ENCODE peak calls at places on chromosomes 5 and 9, in ten cellular contexts. One of them, this sample, is unnamed.

GRCh38 chr9:15220658-15221310 is 86.2 kb downstream of the TTC39B start:
- DNase-seq in NCI-H748 treated with DMSO at 0.1 percent for 48 hours: no peak
- DNase-seq in BJ: peak; percentile 44
- DNase-seq in uterus: no peak
- DNase-seq in H7: no peak
- DNase-seq in NCI-H187 treated with DMSO at 0.1 percent for 48 hours: no peak
- DNase-seq in stimulated activated CD4-positive, alpha-beta T cell treated with anti-CD3 and anti-CD28 coated beads, Interleukin-1b, Interleukin-23, amount 100 ng/mL, for 24 hours: no peak
- DNase-seq in GM13976: no peak
- DNase-seq in T-helper 2 cell: no peak
- DNase-seq in tibial nerve: no peak
- DNase-seq in this sample: no peak

GRCh38 chr5:79703381-79703645 is 13.7 kb downstream of the CMYA5 start:
- DNase-seq in NCI-H748 treated with DMSO at 0.1 percent for 48 hours: no peak
- DNase-seq in BJ: no peak
- DNase-seq in uterus: no peak
- DNase-seq in H7: no peak
- DNase-seq in NCI-H187 treated with DMSO at 0.1 percent for 48 hours: no peak
- DNase-seq in stimulated activated CD4-positive, alpha-beta T cell treated with anti-CD3 and anti-CD28 coated beads, Interleukin-1b, Interleukin-23, amount 100 ng/mL, for 24 hours: no peak
- DNase-seq in GM13976: no peak
- DNase-seq in T-helper 2 cell: no peak
- DNase-seq in tibial nerve: no peak
- DNase-seq in this sample: no peak

GRCh38 chr9:121686930-121687541 is 35.6 kb downstream of the DAB2IP start:
- DNase-seq in NCI-H748 treated with DMSO at 0.1 percent for 48 hours: peak; percentile 26
- DNase-seq in BJ: no peak
- DNase-seq in uterus: peak; percentile 83
- DNase-seq in H7: peak; percentile 91
- DNase-seq in NCI-H187 treated with DMSO at 0.1 percent for 48 hours: no peak
- DNase-seq in stimulated activated CD4-positive, alpha-beta T cell treated with anti-CD3 and anti-CD28 coated beads, Interleukin-1b, Interleukin-23, amount 100 ng/mL, for 24 hours: peak; percentile 35
- DNase-seq in GM13976: peak; percentile 88
- DNase-seq in T-helper 2 cell: peak; percentile 50
- DNase-seq in tibial nerve: peak; percentile 89
- DNase-seq in this sample: peak; percentile 83

GRCh38 chr9:94096819-94097577 is 12.7 kb downstream of the PTPDC1 start:
- DNase-seq in NCI-H748 treated with DMSO at 0.1 percent for 48 hours: no peak
- DNase-seq in BJ: no peak
- DNase-seq in uterus: no peak
- DNase-seq in H7: no peak
- DNase-seq in NCI-H187 treated with DMSO at 0.1 percent for 48 hours: no peak
- DNase-seq in stimulated activated CD4-positive, alpha-beta T cell treated with anti-CD3 and anti-CD28 coated beads, Interleukin-1b, Interleukin-23, amount 100 ng/mL, for 24 hours: no peak
- DNase-seq in GM13976: no peak
- DNase-seq in T-helper 2 cell: no peak
- DNase-seq in tibial nerve: no peak
- DNase-seq in this sample: no peak

GRCh38 chr9:136277746-136278145 is 26.1 kb downstream of the CCDC187 start:
- DNase-seq in NCI-H748 treated with DMSO at 0.1 percent for 48 hours: no peak
- DNase-seq in BJ: no peak
- DNase-seq in uterus: no peak
- DNase-seq in H7: no peak
- DNase-seq in NCI-H187 treated with DMSO at 0.1 percent for 48 hours: no peak
- DNase-seq in stimulated activated CD4-positive, alpha-beta T cell treated with anti-CD3 and anti-CD28 coated beads, Interleukin-1b, Interleukin-23, amount 100 ng/mL, for 24 hours: no peak
- DNase-seq in GM13976: no peak
- DNase-seq in T-helper 2 cell: no peak
- DNase-seq in tibial nerve: no peak
- DNase-seq in this sample: no peak

GRCh38 chr5:135694016-135694415 is 115.2 kb upstream of the CXCL14 start:
- DNase-seq in NCI-H748 treated with DMSO at 0.1 percent for 48 hours: no peak
- DNase-seq in BJ: no peak
- DNase-seq in uterus: no peak
- DNase-seq in H7: no peak
- DNase-seq in NCI-H187 treated with DMSO at 0.1 percent for 48 hours: no peak
- DNase-seq in stimulated activated CD4-positive, alpha-beta T cell treated with anti-CD3 and anti-CD28 coated beads, Interleukin-1b, Interleukin-23, amount 100 ng/mL, for 24 hours: no peak
- DNase-seq in GM13976: no peak
- DNase-seq in T-helper 2 cell: no peak
- DNase-seq in tibial nerve: no peak
- DNase-seq in this sample: no peak

GRCh38 chr5:78003442-78003841 is 227.3 kb upstream of the TBCA start:
- DNase-seq in NCI-H748 treated with DMSO at 0.1 percent for 48 hours: no peak
- DNase-seq in BJ: no peak
- DNase-seq in uterus: no peak
- DNase-seq in H7: no peak
- DNase-seq in NCI-H187 treated with DMSO at 0.1 percent for 48 hours: no peak
- DNase-seq in stimulated activated CD4-positive, alpha-beta T cell treated with anti-CD3 and anti-CD28 coated beads, Interleukin-1b, Interleukin-23, amount 100 ng/mL, for 24 hours: no peak
- DNase-seq in GM13976: no peak
- DNase-seq in T-helper 2 cell: no peak
- DNase-seq in tibial nerve: no peak
- DNase-seq in this sample: no peak

GRCh38 chr9:114080773-114081440 is 2.8 kb upstream of the AMBP start:
- DNase-seq in NCI-H748 treated with DMSO at 0.1 percent for 48 hours: no peak
- DNase-seq in BJ: no peak
- DNase-seq in uterus: peak; percentile 8
- DNase-seq in H7: no peak
- DNase-seq in NCI-H187 treated with DMSO at 0.1 percent for 48 hours: no peak
- DNase-seq in stimulated activated CD4-positive, alpha-beta T cell treated with anti-CD3 and anti-CD28 coated beads, Interleukin-1b, Interleukin-23, amount 100 ng/mL, for 24 hours: no peak
- DNase-seq in GM13976: no peak
- DNase-seq in T-helper 2 cell: no peak
- DNase-seq in tibial nerve: no peak
- DNase-seq in this sample: no peak

GRCh38 chr5:172775326-172776234 is 4.6 kb upstream of the DUSP1 start:
- DNase-seq in NCI-H748 treated with DMSO at 0.1 percent for 48 hours: no peak
- DNase-seq in BJ: no peak
- DNase-seq in uterus: peak; percentile 74
- DNase-seq in H7: no peak
- DNase-seq in NCI-H187 treated with DMSO at 0.1 percent for 48 hours: no peak
- DNase-seq in stimulated activated CD4-positive, alpha-beta T cell treated with anti-CD3 and anti-CD28 coated beads, Interleukin-1b, Interleukin-23, amount 100 ng/mL, for 24 hours: no peak
- DNase-seq in GM13976: no peak
- DNase-seq in T-helper 2 cell: no peak
- DNase-seq in tibial nerve: peak; percentile 92
- DNase-seq in this sample: no peak

GRCh38 chr9:95389373-95389772 is 71.9 kb upstream of the FANCC start:
- DNase-seq in NCI-H748 treated with DMSO at 0.1 percent for 48 hours: no peak
- DNase-seq in BJ: no peak
- DNase-seq in uterus: no peak
- DNase-seq in H7: no peak
- DNase-seq in NCI-H187 treated with DMSO at 0.1 percent for 48 hours: no peak
- DNase-seq in stimulated activated CD4-positive, alpha-beta T cell treated with anti-CD3 and anti-CD28 coated beads, Interleukin-1b, Interleukin-23, amount 100 ng/mL, for 24 hours: no peak
- DNase-seq in GM13976: no peak
- DNase-seq in T-helper 2 cell: no peak
- DNase-seq in tibial nerve: no peak
- DNase-seq in this sample: no peak

GRCh38 chr9:20981486-20981885 is 50.0 kb downstream of the HACD4 start:
- DNase-seq in NCI-H748 treated with DMSO at 0.1 percent for 48 hours: no peak
- DNase-seq in BJ: peak; percentile 61
- DNase-seq in uterus: no peak
- DNase-seq in H7: no peak
- DNase-seq in NCI-H187 treated with DMSO at 0.1 percent for 48 hours: no peak
- DNase-seq in stimulated activated CD4-positive, alpha-beta T cell treated with anti-CD3 and anti-CD28 coated beads, Interleukin-1b, Interleukin-23, amount 100 ng/mL, for 24 hours: no peak
- DNase-seq in GM13976: no peak
- DNase-seq in T-helper 2 cell: no peak
- DNase-seq in tibial nerve: no peak
- DNase-seq in this sample: no peak

GRCh38 chr5:34659168-34659567 is 3.0 kb downstream of the RAI14 start:
- DNase-seq in NCI-H748 treated with DMSO at 0.1 percent for 48 hours: no peak
- DNase-seq in BJ: no peak
- DNase-seq in uterus: no peak
- DNase-seq in H7: no peak
- DNase-seq in NCI-H187 treated with DMSO at 0.1 percent for 48 hours: no peak
- DNase-seq in stimulated activated CD4-positive, alpha-beta T cell treated with anti-CD3 and anti-CD28 coated beads, Interleukin-1b, Interleukin-23, amount 100 ng/mL, for 24 hours: no peak
- DNase-seq in GM13976: no peak
- DNase-seq in T-helper 2 cell: no peak
- DNase-seq in tibial nerve: no peak
- DNase-seq in this sample: no peak

GRCh38 chr5:53110156-53110555 is 599 bp upstream of the MOCS2 start:
- DNase-seq in NCI-H748 treated with DMSO at 0.1 percent for 48 hours: no peak
- DNase-seq in BJ: no peak
- DNase-seq in uterus: no peak
- DNase-seq in H7: no peak
- DNase-seq in NCI-H187 treated with DMSO at 0.1 percent for 48 hours: no peak
- DNase-seq in stimulated activated CD4-positive, alpha-beta T cell treated with anti-CD3 and anti-CD28 coated beads, Interleukin-1b, Interleukin-23, amount 100 ng/mL, for 24 hours: no peak
- DNase-seq in GM13976: no peak
- DNase-seq in T-helper 2 cell: no peak
- DNase-seq in tibial nerve: no peak
- DNase-seq in this sample: no peak

GRCh38 chr9:111179577-111179976 is 141.3 kb upstream of the LPAR1 start:
- DNase-seq in NCI-H748 treated with DMSO at 0.1 percent for 48 hours: no peak
- DNase-seq in BJ: no peak
- DNase-seq in uterus: no peak
- DNase-seq in H7: no peak
- DNase-seq in NCI-H187 treated with DMSO at 0.1 percent for 48 hours: no peak
- DNase-seq in stimulated activated CD4-positive, alpha-beta T cell treated with anti-CD3 and anti-CD28 coated beads, Interleukin-1b, Interleukin-23, amount 100 ng/mL, for 24 hours: no peak
- DNase-seq in GM13976: no peak
- DNase-seq in T-helper 2 cell: no peak
- DNase-seq in tibial nerve: peak; percentile 41
- DNase-seq in this sample: no peak

GRCh38 chr9:77291714-77292113 is 114.4 kb downstream of the VPS13A start:
- DNase-seq in NCI-H748 treated with DMSO at 0.1 percent for 48 hours: peak; percentile 14
- DNase-seq in BJ: no peak
- DNase-seq in uterus: no peak
- DNase-seq in H7: peak; percentile 36
- DNase-seq in NCI-H187 treated with DMSO at 0.1 percent for 48 hours: no peak
- DNase-seq in stimulated activated CD4-positive, alpha-beta T cell treated with anti-CD3 and anti-CD28 coated beads, Interleukin-1b, Interleukin-23, amount 100 ng/mL, for 24 hours: no peak
- DNase-seq in GM13976: no peak
- DNase-seq in T-helper 2 cell: no peak
- DNase-seq in tibial nerve: no peak
- DNase-seq in this sample: no peak

GRCh38 chr5:5666076-5666365 is 243.5 kb downstream of the ICE1 start:
- DNase-seq in NCI-H748 treated with DMSO at 0.1 percent for 48 hours: no peak
- DNase-seq in BJ: no peak
- DNase-seq in uterus: no peak
- DNase-seq in H7: no peak
- DNase-seq in NCI-H187 treated with DMSO at 0.1 percent for 48 hours: no peak
- DNase-seq in stimulated activated CD4-positive, alpha-beta T cell treated with anti-CD3 and anti-CD28 coated beads, Interleukin-1b, Interleukin-23, amount 100 ng/mL, for 24 hours: no peak
- DNase-seq in GM13976: no peak
- DNase-seq in T-helper 2 cell: no peak
- DNase-seq in tibial nerve: no peak
- DNase-seq in this sample: no peak

GRCh38 chr9:126915281-126915816 is 767 bp downstream of the RALGPS1 start:
- DNase-seq in NCI-H748 treated with DMSO at 0.1 percent for 48 hours: peak; percentile 60
- DNase-seq in BJ: no peak
- DNase-seq in uterus: peak; percentile 29
- DNase-seq in H7: peak; percentile 97
- DNase-seq in NCI-H187 treated with DMSO at 0.1 percent for 48 hours: no peak
- DNase-seq in stimulated activated CD4-positive, alpha-beta T cell treated with anti-CD3 and anti-CD28 coated beads, Interleukin-1b, Interleukin-23, amount 100 ng/mL, for 24 hours: no peak
- DNase-seq in GM13976: no peak
- DNase-seq in T-helper 2 cell: peak; percentile 10
- DNase-seq in tibial nerve: no peak
- DNase-seq in this sample: peak; percentile 85

GRCh38 chr9:129247285-129248153 is 69.5 kb upstream of the IER5L start:
- DNase-seq in NCI-H748 treated with DMSO at 0.1 percent for 48 hours: no peak
- DNase-seq in BJ: no peak
- DNase-seq in uterus: peak; percentile 13
- DNase-seq in H7: no peak
- DNase-seq in NCI-H187 treated with DMSO at 0.1 percent for 48 hours: no peak
- DNase-seq in stimulated activated CD4-positive, alpha-beta T cell treated with anti-CD3 and anti-CD28 coated beads, Interleukin-1b, Interleukin-23, amount 100 ng/mL, for 24 hours: no peak
- DNase-seq in GM13976: no peak
- DNase-seq in T-helper 2 cell: no peak
- DNase-seq in tibial nerve: no peak
- DNase-seq in this sample: no peak

GRCh38 chr5:154727361-154727760 is 27.8 kb upstream of the LARP1 start:
- DNase-seq in NCI-H748 treated with DMSO at 0.1 percent for 48 hours: no peak
- DNase-seq in BJ: no peak
- DNase-seq in uterus: no peak
- DNase-seq in H7: no peak
- DNase-seq in NCI-H187 treated with DMSO at 0.1 percent for 48 hours: no peak
- DNase-seq in stimulated activated CD4-positive, alpha-beta T cell treated with anti-CD3 and anti-CD28 coated beads, Interleukin-1b, Interleukin-23, amount 100 ng/mL, for 24 hours: no peak
- DNase-seq in GM13976: no peak
- DNase-seq in T-helper 2 cell: no peak
- DNase-seq in tibial nerve: no peak
- DNase-seq in this sample: no peak

GRCh38 chr5:146084376-146084775 is 21.0 kb downstream of the PLAC8L1 start:
- DNase-seq in NCI-H748 treated with DMSO at 0.1 percent for 48 hours: no peak
- DNase-seq in BJ: no peak
- DNase-seq in uterus: no peak
- DNase-seq in H7: no peak
- DNase-seq in NCI-H187 treated with DMSO at 0.1 percent for 48 hours: no peak
- DNase-seq in stimulated activated CD4-positive, alpha-beta T cell treated with anti-CD3 and anti-CD28 coated beads, Interleukin-1b, Interleukin-23, amount 100 ng/mL, for 24 hours: no peak
- DNase-seq in GM13976: no peak
- DNase-seq in T-helper 2 cell: no peak
- DNase-seq in tibial nerve: no peak
- DNase-seq in this sample: no peak

GRCh38 chr5:171509467-171509866 is 90.0 kb downstream of the FGF18 start:
- DNase-seq in NCI-H748 treated with DMSO at 0.1 percent for 48 hours: no peak
- DNase-seq in BJ: no peak
- DNase-seq in uterus: no peak
- DNase-seq in H7: no peak
- DNase-seq in NCI-H187 treated with DMSO at 0.1 percent for 48 hours: no peak
- DNase-seq in stimulated activated CD4-positive, alpha-beta T cell treated with anti-CD3 and anti-CD28 coated beads, Interleukin-1b, Interleukin-23, amount 100 ng/mL, for 24 hours: no peak
- DNase-seq in GM13976: no peak
- DNase-seq in T-helper 2 cell: no peak
- DNase-seq in tibial nerve: no peak
- DNase-seq in this sample: no peak

GRCh38 chr5:94064025-94064424 is 322.6 kb upstream of the POU5F2 start:
- DNase-seq in NCI-H748 treated with DMSO at 0.1 percent for 48 hours: no peak
- DNase-seq in BJ: no peak
- DNase-seq in uterus: no peak
- DNase-seq in H7: no peak
- DNase-seq in NCI-H187 treated with DMSO at 0.1 percent for 48 hours: no peak
- DNase-seq in stimulated activated CD4-positive, alpha-beta T cell treated with anti-CD3 and anti-CD28 coated beads, Interleukin-1b, Interleukin-23, amount 100 ng/mL, for 24 hours: no peak
- DNase-seq in GM13976: no peak
- DNase-seq in T-helper 2 cell: no peak
- DNase-seq in tibial nerve: no peak
- DNase-seq in this sample: no peak

GRCh38 chr5:44603496-44604272 is 205.1 kb upstream of the MRPS30 start:
- DNase-seq in NCI-H748 treated with DMSO at 0.1 percent for 48 hours: no peak
- DNase-seq in BJ: no peak
- DNase-seq in uterus: no peak
- DNase-seq in H7: no peak
- DNase-seq in NCI-H187 treated with DMSO at 0.1 percent for 48 hours: no peak
- DNase-seq in stimulated activated CD4-positive, alpha-beta T cell treated with anti-CD3 and anti-CD28 coated beads, Interleukin-1b, Interleukin-23, amount 100 ng/mL, for 24 hours: no peak
- DNase-seq in GM13976: no peak
- DNase-seq in T-helper 2 cell: no peak
- DNase-seq in tibial nerve: no peak
- DNase-seq in this sample: no peak

GRCh38 chr9:114205171-114206015 is 50.1 kb downstream of the COL27A1 start:
- DNase-seq in NCI-H748 treated with DMSO at 0.1 percent for 48 hours: no peak
- DNase-seq in BJ: no peak
- DNase-seq in uterus: no peak
- DNase-seq in H7: peak; percentile 66
- DNase-seq in NCI-H187 treated with DMSO at 0.1 percent for 48 hours: no peak
- DNase-seq in stimulated activated CD4-positive, alpha-beta T cell treated with anti-CD3 and anti-CD28 coated beads, Interleukin-1b, Interleukin-23, amount 100 ng/mL, for 24 hours: no peak
- DNase-seq in GM13976: no peak
- DNase-seq in T-helper 2 cell: no peak
- DNase-seq in tibial nerve: no peak
- DNase-seq in this sample: no peak

GRCh38 chr5:135110941-135111596 is 77.0 kb upstream of the PITX1 start:
- DNase-seq in NCI-H748 treated with DMSO at 0.1 percent for 48 hours: no peak
- DNase-seq in BJ: no peak
- DNase-seq in uterus: no peak
- DNase-seq in H7: no peak
- DNase-seq in NCI-H187 treated with DMSO at 0.1 percent for 48 hours: no peak
- DNase-seq in stimulated activated CD4-positive, alpha-beta T cell treated with anti-CD3 and anti-CD28 coated beads, Interleukin-1b, Interleukin-23, amount 100 ng/mL, for 24 hours: no peak
- DNase-seq in GM13976: no peak
- DNase-seq in T-helper 2 cell: no peak
- DNase-seq in tibial nerve: no peak
- DNase-seq in this sample: no peak

GRCh38 chr5:35924122-35924949 is 14.1 kb downstream of the CAPSL start:
- DNase-seq in NCI-H748 treated with DMSO at 0.1 percent for 48 hours: no peak
- DNase-seq in BJ: peak; percentile 72
- DNase-seq in uterus: no peak
- DNase-seq in H7: no peak
- DNase-seq in NCI-H187 treated with DMSO at 0.1 percent for 48 hours: no peak
- DNase-seq in stimulated activated CD4-positive, alpha-beta T cell treated with anti-CD3 and anti-CD28 coated beads, Interleukin-1b, Interleukin-23, amount 100 ng/mL, for 24 hours: no peak
- DNase-seq in GM13976: no peak
- DNase-seq in T-helper 2 cell: no peak
- DNase-seq in tibial nerve: no peak
- DNase-seq in this sample: no peak

This sample was measured in germinal center.